ENCODE peak calls at places on chromosomes 3 and 15, in five cellular contexts. Q is cardiac muscle cell, P is GM13977, G is nephron progenitor cell, S is cardiac fibroblast. U is an unnamed sample.

GRCh38 chr15:58865420-58865880 is 68.0 kb downstream of the SLTM start:
- DNase-seq in Q (peak; percentile 51), P (no peak), G (no peak), S (peak; percentile 24), U (no peak)

GRCh38 chr15:56215769-56216168 is 27.9 kb downstream of the RFX7 start:
- DNase-seq in Q (peak; percentile 70), P (no peak), G (no peak), S (peak; percentile 78), U (no peak)

GRCh38 chr3:172367205-172368105 is 80.8 kb downstream of the GHSR start:
- DNase-seq in Q (peak; percentile 90), P (no peak), G (no peak), S (peak; percentile 50), U (no peak)

GRCh38 chr3:131216340-131216739 is 165.2 kb upstream of the NUDT16 start:
- DNase-seq in Q (peak; percentile 27), P (no peak), G (no peak), S (peak; percentile 20), U (no peak)

GRCh38 chr15:82810061-82810862 is 834 bp downstream of the WHAMM start:
- DNase-seq in Q (peak; percentile 77), P (peak; percentile 38), G (peak; percentile 75), S (peak; percentile 75), U (peak; percentile 60)

GRCh38 chr3:11770105-11770476 is 76.6 kb downstream of the TAMM41 start:
- DNase-seq in Q (no peak), P (no peak), G (no peak), S (no peak), U (no peak)

GRCh38 chr3:112814256-112814655 is 32.4 kb downstream of the CD200R1L start:
- DNase-seq in Q (peak; percentile 91), P (no peak), G (no peak), S (peak; percentile 92), U (no peak)

GRCh38 chr15:100043069-100043641 is 298.6 kb downstream of the ADAMTS17 start:
- DNase-seq in Q (peak; percentile 76), P (no peak), G (no peak), S (peak; percentile 74), U (no peak)

GRCh38 chr3:10309736-10310135 is 11.2 kb downstream of the SEC13 start:
- DNase-seq in Q (peak; percentile 46), P (no peak), G (no peak), S (peak; percentile 57), U (no peak)

GRCh38 chr15:64693134-64693533 is 82.3 kb downstream of the RBPMS2 start:
- DNase-seq in Q (peak; percentile 93), P (no peak), G (no peak), S (peak; percentile 93), U (no peak)

GRCh38 chr15:59115047-59115446 is 10.1 kb downstream of the CCNB2 start:
- DNase-seq in Q (peak; percentile 4), P (no peak), G (no peak), S (no peak), U (no peak)

GRCh38 chr3:63559884-63560283 is 92.6 kb upstream of the SNTN start:
- DNase-seq in Q (peak; percentile 42), P (no peak), G (no peak), S (no peak), U (no peak)

GRCh38 chr15:78988361-78988911 is 43.6 kb upstream of the CTSH start:
- DNase-seq in Q (peak; percentile 99), P (peak; percentile 48), G (no peak), S (peak; percentile 98), U (peak; percentile 51)

GRCh38 chr3:108412351-108412750 is 98.0 kb downstream of the MYH15 start:
- DNase-seq in Q (no peak), P (no peak), G (no peak), S (no peak), U (no peak)

GRCh38 chr3:95297586-95297985 is 1234.7 kb downstream of the NSUN3 start:
- DNase-seq in Q (no peak), P (no peak), G (no peak), S (peak; percentile 24), U (no peak)

GRCh38 chr3:134601539-134602439 is 49.0 kb downstream of the KY start:
- DNase-seq in Q (peak; percentile 93), P (no peak), G (peak; percentile 76), S (peak; percentile 59), U (no peak)

GRCh38 chr15:69468241-69469121 is 15.9 kb downstream of the RPLP1 start:
- DNase-seq in Q (peak; percentile 44), P (peak; percentile 49), G (no peak), S (peak; percentile 43), U (no peak)

GRCh38 chr15:74635228-74635627 is 19.6 kb downstream of the CLK3 start:
- DNase-seq in Q (peak; percentile 76), P (peak; percentile 76), G (peak; percentile 69), S (peak; percentile 75), U (peak; percentile 77)

GRCh38 chr15:80182611-80183210 is 29.9 kb downstream of the FAH start:
- DNase-seq in Q (peak; percentile 85), P (no peak), G (no peak), S (peak; percentile 43), U (no peak)

GRCh38 chr3:197555281-197556261 is at the start of gene BDH1:
- DNase-seq in Q (peak; percentile 17), P (peak; percentile 80), G (peak; percentile 66), S (no peak), U (peak; percentile 84)

GRCh38 chr15:101100118-101100517 is 151.7 kb downstream of the CHSY1 start:
- DNase-seq in Q (no peak), P (no peak), G (no peak), S (no peak), U (no peak)

GRCh38 chr3:187165144-187165543 is 25.8 kb upstream of the RPL39L start:
- DNase-seq in Q (peak; percentile 73), P (peak; percentile 49), G (peak; percentile 57), S (peak; percentile 75), U (peak; percentile 49)

GRCh38 chr15:70054884-70055387 is 42.8 kb downstream of the TLE3 start:
- DNase-seq in Q (no peak), P (no peak), G (no peak), S (no peak), U (no peak)

GRCh38 chr15:78077053-78077859 is at the start of gene TBC1D2B:
- DNase-seq in Q (peak; percentile 65), P (peak; percentile 84), G (peak; percentile 84), S (peak; percentile 58), U (peak; percentile 87)

GRCh38 chr3:182533394-182533793 is 259.9 kb upstream of the ATP11B start:
- DNase-seq in Q (no peak), P (no peak), G (no peak), S (no peak), U (no peak)

GRCh38 chr3:56254835-56255234 is 213.4 kb downstream of the ERC2 start:
- DNase-seq in Q (no peak), P (no peak), G (no peak), S (no peak), U (no peak)

GRCh38 chr3:56257826-56258225 is 210.4 kb downstream of the ERC2 start:
- DNase-seq in Q (no peak), P (no peak), G (no peak), S (no peak), U (no peak)

DNA sequence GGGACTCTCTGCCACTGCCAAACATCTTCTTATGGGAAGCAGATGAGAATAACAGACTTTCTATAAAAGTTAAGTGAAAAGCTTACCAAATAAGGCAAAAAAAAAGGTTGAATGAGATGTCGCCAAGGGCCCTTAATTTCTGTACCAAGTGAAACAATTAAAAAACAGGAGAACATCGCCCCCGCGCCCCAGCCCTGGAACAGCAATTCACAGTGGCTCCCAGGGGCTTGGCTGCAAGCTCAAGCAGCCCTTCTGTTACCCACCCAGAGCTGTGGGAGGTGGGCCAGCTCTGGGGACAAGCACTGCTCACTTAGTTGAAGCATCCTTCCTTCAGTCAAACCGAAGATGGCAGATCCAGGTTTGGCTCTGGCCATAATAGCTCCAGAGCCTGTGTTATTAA is 208.0 kb downstream of the ERC2 start:
- DNase-seq in Q (no peak), P (no peak), G (no peak), S (no peak), U (no peak)
- TF ChIP-seq CTCF in Q (no peak), P (no peak), G (no peak), S (no peak), U (no peak)

DNA sequence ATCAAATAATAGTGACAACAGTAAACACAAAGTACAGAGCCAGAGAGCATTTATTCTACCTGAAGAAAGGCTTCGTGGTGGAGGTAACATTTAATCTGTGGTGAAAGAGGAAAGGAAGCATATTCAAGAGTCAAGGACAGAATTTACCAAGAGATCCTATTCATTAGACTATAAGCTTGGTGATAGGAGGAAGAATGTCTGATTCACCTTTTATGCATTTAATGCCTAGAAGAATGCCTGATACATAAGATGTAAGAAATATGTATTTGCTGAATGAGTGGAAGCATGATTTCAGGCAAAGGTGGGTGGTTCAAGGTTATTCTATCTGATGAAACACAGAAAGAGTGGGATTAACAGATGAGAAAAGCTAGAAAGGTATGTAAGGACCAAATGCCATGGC is 119.8 kb downstream of the SERPINI1 start:
- DNase-seq in Q (no peak), P (no peak), G (no peak), S (no peak), U (no peak)
- TF ChIP-seq CTCF in Q (no peak), P (no peak), G (no peak), S (no peak), U (no peak)

GRCh38 chr3:52606373-52607085 is 70.1 kb downstream of the UQCC5 start:
- DNase-seq in Q (peak; percentile 31), P (no peak), G (no peak), S (peak; percentile 62), U (no peak)
- TF ChIP-seq CTCF in Q (no peak), P (no peak), G (no peak), S (no peak), U (no peak)

DNA sequence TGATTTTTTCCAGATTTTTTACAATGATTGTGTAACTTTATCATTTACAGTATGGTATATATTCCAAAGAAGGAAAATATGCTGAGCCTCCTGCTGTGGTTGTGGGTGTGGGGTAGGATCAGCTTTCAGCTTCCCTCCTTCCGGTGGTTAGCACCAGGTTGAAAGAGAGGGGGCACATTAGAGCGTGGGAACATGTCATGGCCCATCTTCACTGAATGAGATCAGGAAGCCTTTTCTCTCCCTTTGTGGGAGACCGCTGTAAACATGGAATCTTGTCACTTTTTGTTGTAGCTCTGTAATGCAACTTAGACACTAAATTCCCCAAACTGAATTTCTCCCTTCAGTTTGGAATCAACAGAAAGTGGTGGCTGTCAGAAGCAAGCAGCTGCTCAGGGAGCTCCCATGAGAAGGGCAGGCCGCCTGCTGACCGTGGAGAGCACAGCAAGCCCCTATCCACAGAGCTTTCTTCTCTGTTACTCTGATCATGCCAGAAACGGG is 86.7 kb upstream of the LIMD1 start:
- DNase-seq in Q (peak; percentile 58), P (no peak), G (peak; percentile 59), S (peak; percentile 67), U (no peak)
- TF ChIP-seq CTCF in Q (peak; percentile 58), P (peak; percentile 15), G (peak; percentile 68), S (peak; percentile 71), U (no peak)

GRCh38 chr3:57647292-57647940 is 45.5 kb downstream of the DENND6A start:
- DNase-seq in Q (no peak), P (no peak), G (no peak), S (no peak), U (no peak)

GRCh38 chr3:57652203-57652602 is 40.7 kb downstream of the DENND6A start:
- DNase-seq in Q (peak; percentile 43), P (no peak), G (no peak), S (no peak), U (no peak)

DNA sequence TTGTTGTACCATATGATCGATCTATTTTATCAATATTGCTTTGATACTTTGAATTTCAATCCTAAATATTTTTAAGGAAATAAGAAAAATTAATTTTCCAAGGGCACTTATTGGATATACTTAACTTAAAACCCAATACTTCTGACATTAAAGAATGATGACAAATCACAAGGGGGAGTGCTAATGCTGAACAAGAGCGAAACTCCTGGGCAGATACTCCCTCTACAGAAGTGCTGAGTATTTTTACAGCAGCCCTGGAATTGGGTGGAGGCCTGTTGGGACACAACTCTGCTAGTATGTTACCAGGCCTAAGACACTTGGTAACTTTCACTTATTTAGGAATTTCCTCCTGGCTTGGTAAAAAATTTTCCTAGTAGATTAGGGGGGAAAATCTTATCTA is 46.2 kb downstream of the DENND6A start:
- DNase-seq in Q (peak; percentile 67), P (peak; percentile 25), G (no peak), S (peak; percentile 71), U (peak; percentile 40)
- TF ChIP-seq CTCF in Q (peak; percentile 33), P (peak; percentile 24), G (no peak), S (no peak), U (no peak)

U was measured in GM20000.